ENCODE peak calls at places on chromosomes 5 and 9, in six cellular contexts. One of them, this sample, is unnamed.

GRCh38 chr5:16025681-16026080 is 153.9 kb downstream of the MARCHF11 start:
- DNase-seq in activated CD4-positive, alpha-beta T cell treated with anti-CD3 and anti-CD28 coated beads, Interleukin-2, amount 50 U/mL, for 48 hours: no peak
- DNase-seq in fibroblast of pulmonary artery: no peak
- DNase-seq in stomach: no peak
- DNase-seq in stimulated activated CD8-positive, alpha-beta memory T cell treated with anti-CD3 and anti-CD28 coated beads, Interleukin-7, amount 100 ng/mL, for 1 hour: no peak
- DNase-seq in CD4-positive, alpha-beta memory T cell: no peak
- DNase-seq in this sample: no peak

GRCh38 chr5:172688735-172689572 is 47.9 kb downstream of the NEURL1B start:
- DNase-seq in stomach: peak
- DNase-seq in CD4-positive, alpha-beta memory T cell: no peak
- DNase-seq in fibroblast of pulmonary artery: peak
- DNase-seq in stimulated activated CD8-positive, alpha-beta memory T cell treated with anti-CD3 and anti-CD28 coated beads, Interleukin-7, amount 100 ng/mL, for 1 hour: no peak
- DNase-seq in activated CD4-positive, alpha-beta T cell treated with anti-CD3 and anti-CD28 coated beads, Interleukin-2, amount 50 U/mL, for 48 hours: peak
- DNase-seq in this sample: peak

GRCh38 chr5:76337949-76338589 is 65.0 kb upstream of the IQGAP2 start:
- DNase-seq in activated CD4-positive, alpha-beta T cell treated with anti-CD3 and anti-CD28 coated beads, Interleukin-2, amount 50 U/mL, for 48 hours: peak
- DNase-seq in stomach: peak
- DNase-seq in stimulated activated CD8-positive, alpha-beta memory T cell treated with anti-CD3 and anti-CD28 coated beads, Interleukin-7, amount 100 ng/mL, for 1 hour: peak
- DNase-seq in fibroblast of pulmonary artery: peak
- DNase-seq in CD4-positive, alpha-beta memory T cell: peak
- DNase-seq in this sample: peak

GRCh38 chr9:110591526-110591925 is 12.0 kb upstream of the SVEP1 start:
- DNase-seq in fibroblast of pulmonary artery: peak
- DNase-seq in stimulated activated CD8-positive, alpha-beta memory T cell treated with anti-CD3 and anti-CD28 coated beads, Interleukin-7, amount 100 ng/mL, for 1 hour: no peak
- DNase-seq in activated CD4-positive, alpha-beta T cell treated with anti-CD3 and anti-CD28 coated beads, Interleukin-2, amount 50 U/mL, for 48 hours: no peak
- DNase-seq in stomach: no peak
- DNase-seq in CD4-positive, alpha-beta memory T cell: no peak
- DNase-seq in this sample: no peak

GRCh38 chr9:4994166-4994890 is 9.3 kb downstream of the JAK2 start:
- DNase-seq in fibroblast of pulmonary artery: no peak
- DNase-seq in stomach: no peak
- DNase-seq in CD4-positive, alpha-beta memory T cell: no peak
- DNase-seq in activated CD4-positive, alpha-beta T cell treated with anti-CD3 and anti-CD28 coated beads, Interleukin-2, amount 50 U/mL, for 48 hours: no peak
- DNase-seq in stimulated activated CD8-positive, alpha-beta memory T cell treated with anti-CD3 and anti-CD28 coated beads, Interleukin-7, amount 100 ng/mL, for 1 hour: no peak
- DNase-seq in this sample: no peak

GRCh38 chr5:95759634-95760033 is 28.5 kb downstream of the RHOBTB3 start:
- DNase-seq in stomach: no peak
- DNase-seq in activated CD4-positive, alpha-beta T cell treated with anti-CD3 and anti-CD28 coated beads, Interleukin-2, amount 50 U/mL, for 48 hours: no peak
- DNase-seq in CD4-positive, alpha-beta memory T cell: no peak
- DNase-seq in stimulated activated CD8-positive, alpha-beta memory T cell treated with anti-CD3 and anti-CD28 coated beads, Interleukin-7, amount 100 ng/mL, for 1 hour: no peak
- DNase-seq in fibroblast of pulmonary artery: peak
- DNase-seq in this sample: no peak

GRCh38 chr9:38240051-38240450 is 152.5 kb upstream of the ALDH1B1 start:
- DNase-seq in CD4-positive, alpha-beta memory T cell: no peak
- DNase-seq in stimulated activated CD8-positive, alpha-beta memory T cell treated with anti-CD3 and anti-CD28 coated beads, Interleukin-7, amount 100 ng/mL, for 1 hour: no peak
- DNase-seq in stomach: no peak
- DNase-seq in activated CD4-positive, alpha-beta T cell treated with anti-CD3 and anti-CD28 coated beads, Interleukin-2, amount 50 U/mL, for 48 hours: no peak
- DNase-seq in fibroblast of pulmonary artery: no peak
- DNase-seq in this sample: no peak

GRCh38 chr5:11733840-11734192 is 170.4 kb downstream of the CTNND2 start:
- DNase-seq in stimulated activated CD8-positive, alpha-beta memory T cell treated with anti-CD3 and anti-CD28 coated beads, Interleukin-7, amount 100 ng/mL, for 1 hour: no peak
- DNase-seq in activated CD4-positive, alpha-beta T cell treated with anti-CD3 and anti-CD28 coated beads, Interleukin-2, amount 50 U/mL, for 48 hours: no peak
- DNase-seq in stomach: no peak
- DNase-seq in fibroblast of pulmonary artery: no peak
- DNase-seq in CD4-positive, alpha-beta memory T cell: no peak
- DNase-seq in this sample: no peak

GRCh38 chr9:91174772-91175171 is 186.9 kb downstream of the AUH start:
- DNase-seq in activated CD4-positive, alpha-beta T cell treated with anti-CD3 and anti-CD28 coated beads, Interleukin-2, amount 50 U/mL, for 48 hours: no peak
- DNase-seq in stimulated activated CD8-positive, alpha-beta memory T cell treated with anti-CD3 and anti-CD28 coated beads, Interleukin-7, amount 100 ng/mL, for 1 hour: no peak
- DNase-seq in stomach: no peak
- DNase-seq in fibroblast of pulmonary artery: no peak
- DNase-seq in CD4-positive, alpha-beta memory T cell: peak
- DNase-seq in this sample: no peak

GRCh38 chr5:52841114-52841513 is 53.4 kb downstream of the ITGA1 start:
- DNase-seq in activated CD4-positive, alpha-beta T cell treated with anti-CD3 and anti-CD28 coated beads, Interleukin-2, amount 50 U/mL, for 48 hours: no peak
- DNase-seq in stomach: no peak
- DNase-seq in CD4-positive, alpha-beta memory T cell: no peak
- DNase-seq in stimulated activated CD8-positive, alpha-beta memory T cell treated with anti-CD3 and anti-CD28 coated beads, Interleukin-7, amount 100 ng/mL, for 1 hour: no peak
- DNase-seq in fibroblast of pulmonary artery: no peak
- DNase-seq in this sample: no peak

GRCh38 chr5:39605145-39605544 is 180.4 kb upstream of the DAB2 start:
- DNase-seq in activated CD4-positive, alpha-beta T cell treated with anti-CD3 and anti-CD28 coated beads, Interleukin-2, amount 50 U/mL, for 48 hours: no peak
- DNase-seq in stomach: no peak
- DNase-seq in CD4-positive, alpha-beta memory T cell: no peak
- DNase-seq in fibroblast of pulmonary artery: no peak
- DNase-seq in stimulated activated CD8-positive, alpha-beta memory T cell treated with anti-CD3 and anti-CD28 coated beads, Interleukin-7, amount 100 ng/mL, for 1 hour: no peak
- DNase-seq in this sample: no peak